ENCODE peak calls at places on chromosome 2, in four cellular contexts. One of them, this sample, is unnamed.

GRCh38 chr2:105409717-105410116 is 10.9 kb upstream of the FHL2 start:
- DNase-seq in A549: no peak
- DNase-seq in HepG2: no peak
- DNase-seq in H1: peak
- DNase-seq in this sample: no peak

GRCh38 chr2:104378853-104379374 is 475.0 kb upstream of the POU3F3 start:
- DNase-seq in A549: peak
- DNase-seq in HepG2: peak
- DNase-seq in H1: no peak
- DNase-seq in this sample: no peak

GRCh38 chr2:71884303-71885042 is 263.2 kb downstream of the CYP26B1 start:
- DNase-seq in A549: no peak
- DNase-seq in HepG2: no peak
- DNase-seq in H1: peak
- DNase-seq in this sample: no peak

GRCh38 chr2:134260726-134261125 is 6.9 kb downstream of the MGAT5 start:
- DNase-seq in A549: no peak
- DNase-seq in HepG2: no peak
- DNase-seq in H1: no peak
- DNase-seq in this sample: no peak

GRCh38 chr2:124283090-124283489 is 258.0 kb downstream of the CNTNAP5 start:
- DNase-seq in A549: no peak
- DNase-seq in HepG2: no peak
- DNase-seq in H1: no peak
- DNase-seq in this sample: no peak

GRCh38 chr2:95670167-95670566 is 78.4 kb downstream of the TRIM43 start:
- DNase-seq in A549: no peak
- DNase-seq in HepG2: no peak
- DNase-seq in H1: no peak
- DNase-seq in this sample: no peak

GRCh38 chr2:14930441-14930840 is 297.9 kb downstream of the LRATD1 start:
- DNase-seq in A549: no peak
- DNase-seq in HepG2: no peak
- DNase-seq in H1: no peak
- DNase-seq in this sample: no peak

GRCh38 chr2:231597014-231597611 is 4.4 kb downstream of the TEX44 start:
- DNase-seq in A549: no peak
- DNase-seq in HepG2: no peak
- DNase-seq in H1: no peak
- DNase-seq in this sample: peak

GRCh38 chr2:23246992-23247683 is 137.8 kb upstream of the KLHL29 start:
- DNase-seq in A549: no peak
- DNase-seq in HepG2: no peak
- DNase-seq in H1: no peak
- DNase-seq in this sample: no peak

GRCh38 chr2:20650412-20650879 is 452 bp downstream of the HS1BP3 start:
- DNase-seq in A549: peak
- DNase-seq in HepG2: no peak
- DNase-seq in H1: no peak
- DNase-seq in this sample: no peak

GRCh38 chr2:111231532-111232252 is 111.0 kb downstream of the BCL2L11 start:
- DNase-seq in A549: no peak
- DNase-seq in HepG2: no peak
- DNase-seq in H1: no peak
- DNase-seq in this sample: no peak

GRCh38 chr2:10042301-10043161 is 819 bp upstream of the KLF11 start:
- DNase-seq in A549: no peak
- DNase-seq in HepG2: peak
- DNase-seq in H1: peak
- DNase-seq in this sample: no peak

GRCh38 chr2:45612265-45612664 is 1.2 kb upstream of the SRBD1 start:
- DNase-seq in A549: no peak
- DNase-seq in HepG2: no peak
- DNase-seq in H1: no peak
- DNase-seq in this sample: no peak

GRCh38 chr2:55954306-55955035 is 30.9 kb upstream of the EFEMP1 start:
- DNase-seq in A549: no peak
- DNase-seq in HepG2: no peak
- DNase-seq in H1: no peak
- DNase-seq in this sample: no peak

GRCh38 chr2:214035091-214035852 is 375.6 kb upstream of the VWC2L start:
- DNase-seq in A549: no peak
- DNase-seq in HepG2: no peak
- DNase-seq in H1: no peak
- DNase-seq in this sample: no peak

GRCh38 chr2:206790311-206790935 is 25.0 kb downstream of the FASTKD2 start:
- DNase-seq in A549: no peak
- DNase-seq in HepG2: no peak
- DNase-seq in H1: no peak
- DNase-seq in this sample: no peak

GRCh38 chr2:27081984-27082772 is 3.8 kb downstream of the EMILIN1 start:
- DNase-seq in A549: no peak
- DNase-seq in HepG2: no peak
- DNase-seq in H1: no peak
- DNase-seq in this sample: no peak

GRCh38 chr2:31944828-31945571 is 65.8 kb downstream of the MEMO1 start:
- DNase-seq in A549: no peak
- DNase-seq in HepG2: no peak
- DNase-seq in H1: no peak
- DNase-seq in this sample: no peak

GRCh38 chr2:67773876-67774275 is 288.9 kb downstream of the C1D start:
- DNase-seq in A549: no peak
- DNase-seq in HepG2: no peak
- DNase-seq in H1: no peak
- DNase-seq in this sample: no peak

GRCh38 chr2:98026927-98027522 is 31.3 kb upstream of the TMEM131 start:
- DNase-seq in A549: no peak
- DNase-seq in HepG2: no peak
- DNase-seq in H1: peak
- DNase-seq in this sample: peak

GRCh38 chr2:28488083-28488482 is 7.8 kb upstream of the PLB1 start:
- DNase-seq in A549: no peak
- DNase-seq in HepG2: no peak
- DNase-seq in H1: no peak
- DNase-seq in this sample: no peak

GRCh38 chr2:158205215-158205614 is 103.5 kb downstream of the UPP2 start:
- DNase-seq in A549: no peak
- DNase-seq in HepG2: no peak
- DNase-seq in H1: no peak
- DNase-seq in this sample: no peak

GRCh38 chr2:238561230-238561629 is 134.5 kb downstream of the ASB1 start:
- DNase-seq in A549: peak
- DNase-seq in HepG2: peak
- DNase-seq in H1: no peak
- DNase-seq in this sample: no peak

GRCh38 chr2:205352593-205352992 is 329.7 kb upstream of the NRP2 start:
- DNase-seq in A549: no peak
- DNase-seq in HepG2: no peak
- DNase-seq in H1: no peak
- DNase-seq in this sample: no peak

GRCh38 chr2:218988650-218989049 is 3.7 kb upstream of the FEV start:
- DNase-seq in A549: no peak
- DNase-seq in HepG2: no peak
- DNase-seq in H1: no peak
- DNase-seq in this sample: no peak

GRCh38 chr2:240899468-240899865 is 3.5 kb upstream of the MAB21L4 start:
- DNase-seq in A549: no peak
- DNase-seq in HepG2: no peak
- DNase-seq in H1: no peak
- DNase-seq in this sample: no peak

GRCh38 chr2:9800975-9801723 is 42.1 kb upstream of the TAF1B start:
- DNase-seq in A549: no peak
- DNase-seq in HepG2: peak
- DNase-seq in H1: no peak
- DNase-seq in this sample: no peak

GRCh38 chr2:101976887-101977286 is 14.9 kb upstream of the IL1R2 start:
- DNase-seq in A549: no peak
- DNase-seq in HepG2: no peak
- DNase-seq in H1: no peak
- DNase-seq in this sample: peak

GRCh38 chr2:206127656-206128055 is 31.6 kb downstream of the NDUFS1 start:
- DNase-seq in A549: no peak
- DNase-seq in HepG2: peak
- DNase-seq in H1: no peak
- DNase-seq in this sample: no peak

GRCh38 chr2:176562359-176563043 is 293.3 kb downstream of the MTX2 start:
- DNase-seq in A549: no peak
- DNase-seq in HepG2: no peak
- DNase-seq in H1: no peak
- DNase-seq in this sample: no peak

GRCh38 chr2:74867841-74868658 is 34.1 kb downstream of the HK2 start:
- DNase-seq in A549: no peak
- DNase-seq in HepG2: no peak
- DNase-seq in H1: no peak
- DNase-seq in this sample: no peak

GRCh38 chr2:102179788-102180686 is 6.8 kb upstream of the IL1RL2 start:
- DNase-seq in A549: no peak
- DNase-seq in HepG2: no peak
- DNase-seq in H1: no peak
- DNase-seq in this sample: no peak

GRCh38 chr2:151020411-151020810 is 241.3 kb downstream of the RBM43 start:
- DNase-seq in A549: no peak
- DNase-seq in HepG2: no peak
- DNase-seq in H1: no peak
- DNase-seq in this sample: no peak

GRCh38 chr2:71379086-71379485 is 47.5 kb downstream of the ZNF638 start:
- DNase-seq in A549: no peak
- DNase-seq in HepG2: no peak
- DNase-seq in H1: no peak
- DNase-seq in this sample: no peak

GRCh38 chr2:81703831-81704230 is 1399.3 kb upstream of the LRRTM1 start:
- DNase-seq in A549: no peak
- DNase-seq in HepG2: no peak
- DNase-seq in H1: no peak
- DNase-seq in this sample: no peak

GRCh38 chr2:120861576-120862191 is 126.0 kb downstream of the GLI2 start:
- DNase-seq in A549: no peak
- DNase-seq in HepG2: no peak
- DNase-seq in H1: no peak
- DNase-seq in this sample: no peak

GRCh38 chr2:167862787-167863186 is 384.6 kb downstream of the STK39 start:
- DNase-seq in A549: no peak
- DNase-seq in HepG2: no peak
- DNase-seq in H1: no peak
- DNase-seq in this sample: peak

DNA sequence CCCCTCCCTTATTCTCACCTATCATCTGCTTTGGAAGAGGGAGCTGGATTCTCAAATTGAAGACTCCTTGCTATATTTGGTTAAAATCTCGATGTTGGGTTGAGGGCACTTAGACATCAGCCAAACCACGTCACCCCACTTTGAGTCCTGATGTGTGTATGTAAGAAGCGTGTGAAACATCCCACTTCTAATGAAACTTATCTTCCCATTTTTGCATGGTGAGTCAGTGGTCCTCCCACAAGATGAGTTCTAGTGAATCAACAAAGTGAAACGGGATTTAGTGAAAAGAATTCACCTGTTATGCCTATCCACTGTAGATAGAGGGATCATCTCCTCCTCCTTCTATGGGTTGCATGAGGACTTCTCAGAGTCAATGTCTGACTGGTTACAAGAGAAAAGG is 51.4 kb upstream of the SPRED2 start:
- DNase-seq in A549: no peak
- DNase-seq in HepG2: peak
- DNase-seq in H1: no peak
- DNase-seq in this sample: no peak
- TF ChIP-seq HDAC2 in A549: no peak
- TF ChIP-seq HDAC2 in HepG2: no peak
- TF ChIP-seq HDAC2 in H1: no peak
- TF ChIP-seq HDAC2 in this sample: no peak

GRCh38 chr2:128091691-128092050 is 671 bp downstream of the UGGT1 start:
- DNase-seq in A549: no peak
- DNase-seq in HepG2: no peak
- DNase-seq in H1: no peak
- DNase-seq in this sample: no peak
- TF ChIP-seq HDAC2 in A549: no peak
- TF ChIP-seq HDAC2 in HepG2: no peak
- TF ChIP-seq HDAC2 in H1: no peak
- TF ChIP-seq HDAC2 in this sample: no peak

DNA sequence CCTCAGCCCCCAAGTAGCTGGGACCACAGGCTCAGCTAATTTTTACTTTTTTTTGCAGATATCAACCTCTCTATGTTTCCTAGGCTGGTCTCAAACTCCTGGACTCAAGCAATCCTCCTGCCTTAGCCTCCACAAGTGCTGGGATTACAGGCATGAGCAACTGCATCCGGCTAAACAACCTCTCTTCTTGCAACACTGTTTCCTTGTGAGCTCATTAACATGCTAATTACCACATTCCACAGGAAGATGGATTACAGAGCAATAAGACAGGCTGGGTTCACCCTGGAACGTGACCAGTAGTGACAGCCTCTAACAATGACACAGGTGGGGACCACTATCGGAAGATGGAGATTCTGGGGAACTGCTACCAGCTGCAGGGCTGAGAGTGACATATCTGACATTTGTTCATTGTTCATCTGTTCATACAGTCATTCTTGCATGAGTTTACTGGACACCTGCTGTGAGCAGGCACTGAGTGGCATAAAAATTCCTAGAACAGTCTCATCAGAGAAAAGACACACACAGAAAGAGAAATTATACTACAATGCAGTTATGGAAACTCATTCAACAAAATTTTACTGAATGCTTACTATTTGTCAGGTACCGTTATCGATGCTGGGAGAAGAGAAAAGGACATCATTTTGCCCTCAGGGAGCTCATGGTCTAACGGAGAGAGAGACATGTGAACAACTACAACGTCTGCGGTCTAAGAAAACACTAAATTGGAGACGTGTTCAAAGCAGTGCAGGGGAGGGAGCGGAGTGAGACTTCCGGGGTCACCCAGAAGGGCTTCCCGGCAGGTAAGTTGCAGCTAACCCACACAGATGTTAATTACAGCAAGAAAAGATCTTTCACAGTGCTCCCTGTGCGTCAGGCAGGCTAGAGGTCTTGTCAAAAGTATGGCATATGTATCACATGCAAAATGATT is 37.6 kb downstream of the PROC start:
- DNase-seq in A549: no peak
- DNase-seq in HepG2: peak
- DNase-seq in H1: no peak
- DNase-seq in this sample: no peak
- TF ChIP-seq HDAC2 in A549: no peak
- TF ChIP-seq HDAC2 in HepG2: no peak
- TF ChIP-seq HDAC2 in H1: no peak
- TF ChIP-seq HDAC2 in this sample: no peak

GRCh38 chr2:135999899-136000298 is 14.5 kb upstream of the DARS1 start:
- DNase-seq in A549: no peak
- DNase-seq in HepG2: no peak
- DNase-seq in H1: no peak
- DNase-seq in this sample: no peak

GRCh38 chr2:135996304-135996703 is 10.9 kb upstream of the DARS1 start:
- DNase-seq in A549: no peak
- DNase-seq in HepG2: no peak
- DNase-seq in H1: no peak
- DNase-seq in this sample: no peak

GRCh38 chr2:135998842-135999241 is 13.4 kb upstream of the DARS1 start:
- DNase-seq in A549: no peak
- DNase-seq in HepG2: no peak
- DNase-seq in H1: no peak
- DNase-seq in this sample: no peak

GRCh38 chr2:135994281-135994680 is 8.9 kb upstream of the DARS1 start:
- DNase-seq in A549: no peak
- DNase-seq in HepG2: no peak
- DNase-seq in H1: no peak
- DNase-seq in this sample: no peak

GRCh38 chr2:135997380-135997779 is 12.0 kb upstream of the DARS1 start:
- DNase-seq in A549: no peak
- DNase-seq in HepG2: peak
- DNase-seq in H1: peak
- DNase-seq in this sample: no peak
- TF ChIP-seq HDAC2 in A549: no peak
- TF ChIP-seq HDAC2 in HepG2: no peak
- TF ChIP-seq HDAC2 in H1: no peak
- TF ChIP-seq HDAC2 in this sample: no peak

This sample was measured in GM12878.